ENCODE peak calls at places on chromosomes 1 and 21, in nine cellular contexts. F, E, K, N, C, G, J, A and Z are unnamed samples.

GRCh38 chr1:112840631-112841624 is 115.1 kb downstream of the SLC16A1 start:
- DNase-seq in C (no peak), K (no peak), G (no peak), A (no peak), F (no peak), E (peak; percentile 82), J (no peak), N (no peak), Z (no peak)

GRCh38 chr21:42862123-42862475 is 17.2 kb downstream of the WDR4 start:
- DNase-seq in G (no peak), A (no peak), N (no peak), E (no peak), F (no peak), C (no peak), J (no peak), K (no peak), Z (no peak)

GRCh38 chr1:44254392-44254791 is 41.1 kb downstream of the DMAP1 start:
- DNase-seq in E (no peak), G (no peak), C (no peak), J (no peak), A (no peak), N (no peak), K (no peak), F (no peak), Z (no peak)

GRCh38 chr1:19468397-19468956 is 16.9 kb downstream of the CAPZB start:
- DNase-seq in C (peak; percentile 75), N (peak; percentile 37), E (peak; percentile 46), F (no peak), K (no peak), G (peak; percentile 77), A (no peak), J (peak; percentile 93), Z (peak; percentile 36)

GRCh38 chr1:205507896-205508714 is 3.6 kb downstream of the CDK18 start:
- DNase-seq in E (no peak), A (no peak), K (no peak), C (no peak), F (no peak), G (no peak), J (no peak), N (no peak), Z (no peak)

GRCh38 chr1:45037456-45037855 is 25.4 kb downstream of the UROD start:
- DNase-seq in K (no peak), J (no peak), E (no peak), F (no peak), A (no peak), G (no peak), N (no peak), C (no peak), Z (no peak)

GRCh38 chr21:27761623-27762022 is 794.7 kb upstream of the ADAMTS5 start:
- DNase-seq in F (no peak), G (no peak), N (no peak), J (no peak), K (no peak), A (no peak), E (no peak), C (no peak), Z (no peak)

GRCh38 chr21:29304577-29304976 is 5.9 kb downstream of the BACH1 start:
- DNase-seq in E (no peak), G (no peak), A (no peak), K (no peak), N (no peak), C (no peak), F (no peak), J (no peak), Z (no peak)

GRCh38 chr1:3692593-3692992 is 40.3 kb downstream of the TP73 start:
- DNase-seq in F (no peak), N (no peak), C (no peak), K (no peak), G (no peak), E (no peak), A (no peak), J (no peak), Z (no peak)

GRCh38 chr1:165827199-165828102 is at the start of gene UCK2:
- DNase-seq in K (peak; percentile 89), J (peak; percentile 87), E (peak; percentile 96), F (peak; percentile 94), N (peak; percentile 89), G (peak; percentile 87), C (peak; percentile 81), A (peak; percentile 72), Z (peak; percentile 86)

DNA sequence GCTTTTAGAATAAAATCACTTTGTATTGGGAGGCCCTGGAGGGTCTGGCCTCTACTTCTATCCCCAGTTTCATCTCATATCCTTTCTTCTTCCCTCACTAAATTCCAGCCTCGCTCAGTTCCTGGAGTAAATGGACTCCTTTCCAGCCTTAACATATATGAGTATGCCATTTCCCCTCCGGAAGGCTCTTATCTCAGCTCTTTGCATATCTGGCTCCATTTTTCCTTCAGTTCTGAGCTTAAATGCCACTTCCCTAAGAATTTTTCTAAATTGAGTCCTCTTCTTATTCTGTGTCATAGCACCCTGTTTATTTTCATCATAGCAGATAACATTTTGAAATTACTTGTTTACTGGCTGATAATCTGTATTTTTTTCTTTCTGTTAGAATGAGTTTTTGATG is 20.2 kb upstream of the DUSP10 start:
- DNase-seq in N (no peak), K (no peak), F (no peak), A (no peak), J (no peak), E (no peak), C (no peak), G (no peak), Z (no peak)
- H3K4me1 ChIP-seq in N (no peaks in the 10 kb centered on the region), K (no peaks in the 10 kb centered on the region), F (peaks cover 6% of the 10 kb centered on the region), A (no peaks in the 10 kb centered on the region), J (no peaks in the 10 kb centered on the region), E (no peaks in the 10 kb centered on the region), C (no peaks in the 10 kb centered on the region), G (no peaks in the 10 kb centered on the region), Z (peaks cover 42% of the 10 kb centered on the region)

GRCh38 chr1:37705399-37705798 is 13.1 kb downstream of the CDCA8 start:
- DNase-seq in F (no peak), C (no peak), N (no peak), J (no peak), E (no peak), K (no peak), G (peak; percentile 40), A (no peak), Z (no peak)
- H3K4me3 ChIP-seq in F (no peak overlapping the region), C (no peak overlapping the region), N (no peak overlapping the region), J (no peak overlapping the region), E (no peak overlapping the region), K (no peak overlapping the region), G (no peak overlapping the region), A (no peak overlapping the region), Z (no peak overlapping the region)

GRCh38 chr1:206705744-206706297 is 21.1 kb downstream of the MAPKAPK2 start:
- DNase-seq in J (no peak), F (no peak), N (no peak), A (no peak), C (no peak), E (no peak), G (no peak), K (no peak), Z (no peak)
- H3K4me1 ChIP-seq in J (peaks cover 64% of the 10 kb centered on the region), F (peaks cover 81% of the 10 kb centered on the region), N (peaks cover 67% of the 10 kb centered on the region), A (peaks cover 77% of the 10 kb centered on the region), C (peaks cover 91% of the 10 kb centered on the region), E (peaks cover 22% of the 10 kb centered on the region), G (peaks cover 78% of the 10 kb centered on the region), K (peaks cover 24% of the 10 kb centered on the region), Z (peaks cover 87% of the 10 kb centered on the region)

GRCh38 chr1:15426492-15427279 is 11.6 kb upstream of the CTRC start:
- DNase-seq in G (no peak), N (peak; percentile 54), F (peak; percentile 49), K (no peak), E (peak; percentile 55), J (peak; percentile 79), C (no peak), A (no peak), Z (peak; percentile 21)
- H3K4me3 ChIP-seq in G (no peak overlapping the region), N (peak overlapping the region; percentile 26), F (no peak overlapping the region), K (no peak overlapping the region), E (no peak overlapping the region), J (peak overlapping the region; percentile 3), C (no peak overlapping the region), A (no peak overlapping the region), Z (no peak overlapping the region)

DNA sequence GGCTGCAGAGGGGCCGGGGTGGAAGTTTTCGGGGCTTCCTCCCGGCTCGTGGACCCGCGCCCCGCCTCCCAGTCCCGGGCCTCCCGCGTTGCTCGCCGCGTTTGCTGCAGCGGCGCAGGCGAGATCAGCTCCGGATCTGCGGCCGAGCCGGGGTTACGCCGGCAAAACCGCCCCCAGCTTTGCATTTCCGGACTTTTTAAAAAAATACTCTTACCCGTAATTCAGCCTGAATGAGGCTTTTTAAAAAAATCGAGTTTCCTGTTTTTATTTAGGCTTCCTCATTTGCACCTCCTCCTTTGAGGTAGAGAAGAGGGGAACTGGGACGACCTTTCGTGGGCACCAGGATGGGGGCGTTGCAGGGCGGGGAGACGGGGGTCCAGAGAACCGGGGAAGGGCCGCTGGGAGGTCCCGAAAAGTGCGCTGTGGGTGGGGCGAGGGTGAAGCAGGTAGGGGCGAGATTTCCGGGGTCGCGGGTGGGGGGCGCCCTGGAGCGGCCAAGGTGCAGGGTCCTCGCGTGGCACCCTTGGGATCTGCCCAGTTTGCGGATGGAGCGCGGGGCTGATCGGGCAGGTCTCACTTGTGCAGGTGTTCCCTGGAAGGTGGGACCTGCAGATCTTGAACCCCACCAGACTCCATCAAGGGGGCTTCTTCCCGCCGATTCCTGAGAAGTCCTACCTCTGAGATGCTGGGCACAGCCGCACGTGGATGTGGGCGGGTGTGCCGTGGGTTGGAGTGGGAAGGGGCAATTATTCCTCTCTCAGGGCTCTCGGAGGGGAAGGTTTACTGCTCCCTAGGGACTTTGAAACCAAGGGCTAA is 1.1 kb downstream of the PIK3CD start:
- DNase-seq in C (peak; percentile 70), N (no peak), K (no peak), G (peak; percentile 76), F (peak; percentile 47), J (peak; percentile 42), A (no peak), E (peak; percentile 13), Z (no peak)
- H3K4me1 ChIP-seq in C (peaks cover 17% of the 10 kb centered on the region), N (no peaks in the 10 kb centered on the region), K (no peaks in the 10 kb centered on the region), G (peaks cover 3% of the 10 kb centered on the region), F (peaks cover 8% of the 10 kb centered on the region), J (no peaks in the 10 kb centered on the region), A (no peaks in the 10 kb centered on the region), E (no peaks in the 10 kb centered on the region), Z (peaks cover 15% of the 10 kb centered on the region)

GRCh38 chr1:2070016-2070415 is 19.8 kb downstream of the PRKCZ start:
- DNase-seq in K (no peak), J (no peak), C (no peak), E (no peak), A (no peak), G (no peak), N (no peak), F (no peak), Z (no peak)
- H3K4me3 ChIP-seq in K (no peak overlapping the region), J (no peak overlapping the region), C (no peak overlapping the region), E (no peak overlapping the region), A (no peak overlapping the region), G (no peak overlapping the region), N (no peak overlapping the region), F (no peak overlapping the region), Z (no peak overlapping the region)

GRCh38 chr21:31409849-31410762 is 66.0 kb upstream of the TIAM1 start:
- DNase-seq in E (no peak), J (no peak), C (no peak), F (no peak), K (no peak), N (no peak), A (no peak), G (no peak), Z (no peak)
- H3K4me1 ChIP-seq in E (no peaks in the 10 kb centered on the region), J (no peaks in the 10 kb centered on the region), C (peaks cover 4% of the 10 kb centered on the region), F (peaks cover 15% of the 10 kb centered on the region), K (peaks cover 3% of the 10 kb centered on the region), N (no peaks in the 10 kb centered on the region), A (no peaks in the 10 kb centered on the region), G (no peaks in the 10 kb centered on the region), Z (no peaks in the 10 kb centered on the region)